ENCODE peak calls at places on chromosomes 7 and 10, in four cellular contexts. One of them, this sample, is unnamed.

GRCh38 chr10:34045571-34046190 is 711.2 kb upstream of the NRP1 start:
- DNase-seq in IMR-90: peak
- DNase-seq in psoas muscle: no peak
- DNase-seq in CD8-positive, alpha-beta memory T cell: no peak
- DNase-seq in this sample: no peak

GRCh38 chr7:100803398-100804161 is 23.7 kb downstream of the EPHB4 start:
- DNase-seq in IMR-90: peak
- DNase-seq in psoas muscle: peak
- DNase-seq in CD8-positive, alpha-beta memory T cell: no peak
- DNase-seq in this sample: peak

GRCh38 chr10:104688251-104688650 is 47.2 kb downstream of the SORCS3 start:
- DNase-seq in IMR-90: no peak
- DNase-seq in psoas muscle: no peak
- DNase-seq in CD8-positive, alpha-beta memory T cell: no peak
- DNase-seq in this sample: no peak

GRCh38 chr10:95422196-95422595 is 131.4 kb upstream of the PDLIM1 start:
- DNase-seq in IMR-90: no peak
- DNase-seq in psoas muscle: no peak
- DNase-seq in CD8-positive, alpha-beta memory T cell: no peak
- DNase-seq in this sample: no peak

GRCh38 chr7:74514131-74514591 is 60.5 kb downstream of the GTF2IRD1 start:
- DNase-seq in IMR-90: no peak
- DNase-seq in psoas muscle: peak
- DNase-seq in CD8-positive, alpha-beta memory T cell: no peak
- DNase-seq in this sample: no peak

GRCh38 chr7:27102578-27103442 is at the start of gene HOXA2:
- DNase-seq in IMR-90: peak
- DNase-seq in psoas muscle: no peak
- DNase-seq in CD8-positive, alpha-beta memory T cell: no peak
- DNase-seq in this sample: no peak

GRCh38 chr10:112687647-112688046 is 240.6 kb downstream of the VTI1A start:
- DNase-seq in IMR-90: peak
- DNase-seq in psoas muscle: no peak
- DNase-seq in CD8-positive, alpha-beta memory T cell: no peak
- DNase-seq in this sample: no peak

GRCh38 chr7:108037748-108038147 is 34.8 kb upstream of the LAMB1 start:
- DNase-seq in IMR-90: no peak
- DNase-seq in psoas muscle: no peak
- DNase-seq in CD8-positive, alpha-beta memory T cell: no peak
- DNase-seq in this sample: no peak

GRCh38 chr10:125000366-125001312 is 58.7 kb downstream of the ZRANB1 start:
- DNase-seq in IMR-90: peak
- DNase-seq in psoas muscle: no peak
- DNase-seq in CD8-positive, alpha-beta memory T cell: no peak
- DNase-seq in this sample: no peak

GRCh38 chr7:27198138-27198841 is 1.6 kb downstream of the HOXA13 start:
- DNase-seq in IMR-90: no peak
- DNase-seq in psoas muscle: peak
- DNase-seq in CD8-positive, alpha-beta memory T cell: no peak
- DNase-seq in this sample: no peak

GRCh38 chr10:123995461-123996131 is 97.8 kb downstream of the CHST15 start:
- DNase-seq in IMR-90: peak
- DNase-seq in psoas muscle: peak
- DNase-seq in CD8-positive, alpha-beta memory T cell: no peak
- DNase-seq in this sample: peak

GRCh38 chr7:158078161-158078910 is 509.3 kb downstream of the PTPRN2 start:
- DNase-seq in IMR-90: no peak
- DNase-seq in psoas muscle: no peak
- DNase-seq in CD8-positive, alpha-beta memory T cell: no peak
- DNase-seq in this sample: no peak

GRCh38 chr7:106071356-106071998 is 40.6 kb downstream of the SYPL1 start:
- DNase-seq in IMR-90: no peak
- DNase-seq in psoas muscle: no peak
- DNase-seq in CD8-positive, alpha-beta memory T cell: peak
- DNase-seq in this sample: no peak

GRCh38 chr7:40220421-40220911 is 85.7 kb downstream of the SUGCT start:
- DNase-seq in IMR-90: peak
- DNase-seq in psoas muscle: no peak
- DNase-seq in CD8-positive, alpha-beta memory T cell: no peak
- DNase-seq in this sample: no peak

GRCh38 chr10:4344544-4344994 is 481.4 kb upstream of the AKR1E2 start:
- DNase-seq in IMR-90: peak
- DNase-seq in psoas muscle: peak
- DNase-seq in CD8-positive, alpha-beta memory T cell: no peak
- DNase-seq in this sample: peak

GRCh38 chr10:132911712-132912097 is 30.7 kb downstream of the CFAP46 start:
- DNase-seq in IMR-90: no peak
- DNase-seq in psoas muscle: no peak
- DNase-seq in CD8-positive, alpha-beta memory T cell: no peak
- DNase-seq in this sample: no peak

GRCh38 chr10:6729967-6730366 is 149.9 kb upstream of the PRKCQ start:
- DNase-seq in IMR-90: peak
- DNase-seq in psoas muscle: no peak
- DNase-seq in CD8-positive, alpha-beta memory T cell: no peak
- DNase-seq in this sample: no peak
- H3K27ac ChIP-seq in IMR-90: no peak
- H3K27ac ChIP-seq in psoas muscle: no peak
- H3K27ac ChIP-seq in CD8-positive, alpha-beta memory T cell: no peak
- H3K27ac ChIP-seq in this sample: no peak

GRCh38 chr10:127983701-127984100 is 76.8 kb downstream of the PTPRE start:
- DNase-seq in IMR-90: no peak
- DNase-seq in psoas muscle: no peak
- DNase-seq in CD8-positive, alpha-beta memory T cell: no peak
- DNase-seq in this sample: no peak
- H3K4me3 ChIP-seq in IMR-90: no peak
- H3K4me3 ChIP-seq in psoas muscle: no peak
- H3K4me3 ChIP-seq in CD8-positive, alpha-beta memory T cell: no peak
- H3K4me3 ChIP-seq in this sample: no peak

GRCh38 chr7:2775376-2775775 is 68.7 kb downstream of the GNA12 start:
- DNase-seq in IMR-90: no peak
- DNase-seq in psoas muscle: no peak
- DNase-seq in CD8-positive, alpha-beta memory T cell: no peak
- DNase-seq in this sample: no peak
- H3K27ac ChIP-seq in IMR-90: no peak
- H3K27ac ChIP-seq in psoas muscle: no peak
- H3K27ac ChIP-seq in CD8-positive, alpha-beta memory T cell: no peak
- H3K27ac ChIP-seq in this sample: no peak

DNA sequence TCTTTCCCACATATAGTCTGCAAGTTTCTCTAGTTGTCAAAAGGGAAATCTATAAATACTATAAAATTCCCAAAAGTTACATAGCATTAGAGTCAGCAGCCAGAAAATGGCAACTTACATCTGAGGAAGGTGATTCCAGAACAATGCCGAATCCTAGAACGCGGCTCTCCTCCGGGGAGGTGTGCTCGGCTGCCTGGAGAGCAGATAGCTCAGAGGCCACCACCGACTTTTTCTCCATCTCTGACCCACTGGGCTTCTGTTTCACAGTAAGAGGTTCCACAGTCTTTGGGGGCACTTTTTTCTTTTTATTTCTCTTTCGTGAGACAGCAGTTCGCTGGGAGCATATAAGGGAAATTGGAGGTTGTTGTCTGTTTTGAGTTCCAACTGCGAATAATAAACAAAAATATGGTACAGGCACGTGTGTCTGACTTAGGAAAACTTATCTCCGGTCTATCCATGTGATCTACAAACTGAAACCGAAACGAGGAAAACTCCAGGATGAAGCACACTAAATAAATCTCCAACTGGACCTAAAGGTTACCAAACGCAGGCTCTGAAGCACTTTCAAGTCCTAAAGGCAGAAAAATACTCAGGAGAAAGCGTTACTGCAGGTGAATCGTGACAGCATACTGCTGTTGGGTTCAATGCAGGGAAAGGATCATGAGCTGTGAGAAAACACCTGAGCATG is 36.2 kb downstream of the BEND7 start:
- DNase-seq in IMR-90: no peak
- DNase-seq in psoas muscle: no peak
- DNase-seq in CD8-positive, alpha-beta memory T cell: no peak
- DNase-seq in this sample: no peak
- H3K4me3 ChIP-seq in IMR-90: no peak
- H3K4me3 ChIP-seq in psoas muscle: peak
- H3K4me3 ChIP-seq in CD8-positive, alpha-beta memory T cell: no peak
- H3K4me3 ChIP-seq in this sample: no peak

DNA sequence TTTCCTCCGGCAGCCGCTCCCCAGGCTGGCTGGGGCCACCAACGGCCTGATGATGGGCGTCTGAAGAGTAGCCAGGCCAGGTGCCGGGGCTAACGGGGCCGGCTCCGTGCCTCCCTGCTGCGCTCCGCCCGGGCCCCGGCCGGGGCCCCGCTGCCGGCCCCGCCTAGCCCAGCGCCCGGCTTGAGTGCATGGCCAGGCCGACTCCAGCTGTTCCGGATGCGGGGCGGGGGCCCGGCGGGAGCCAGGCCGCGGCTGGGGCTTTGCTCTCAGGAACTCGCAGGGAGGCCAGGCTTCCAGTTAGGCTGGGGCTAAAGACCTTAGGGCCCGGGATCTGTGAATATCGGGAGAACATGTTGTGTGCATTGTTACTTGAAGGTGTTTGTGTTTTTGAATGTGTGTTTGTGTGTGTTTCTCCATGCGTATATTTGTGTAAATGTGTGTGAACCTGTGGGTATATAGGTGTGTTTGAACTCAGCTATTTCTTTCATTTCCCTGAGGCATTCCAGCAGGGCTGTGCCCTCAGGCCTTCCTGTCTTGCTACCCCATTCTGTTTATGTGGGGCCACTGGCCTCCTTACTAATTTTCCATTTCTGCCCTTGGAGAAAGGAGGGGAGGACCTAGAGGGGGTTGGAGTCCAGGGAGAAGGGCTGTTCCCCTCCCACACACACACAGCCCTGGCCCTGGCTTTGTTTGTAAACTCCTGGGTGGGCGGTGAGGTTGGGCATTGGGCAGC is 1.1 kb upstream of the LBX1 start:
- DNase-seq in IMR-90: no peak
- DNase-seq in psoas muscle: peak
- DNase-seq in CD8-positive, alpha-beta memory T cell: no peak
- DNase-seq in this sample: no peak
- H3K27ac ChIP-seq in IMR-90: no peak
- H3K27ac ChIP-seq in psoas muscle: peak
- H3K27ac ChIP-seq in CD8-positive, alpha-beta memory T cell: no peak
- H3K27ac ChIP-seq in this sample: no peak

DNA sequence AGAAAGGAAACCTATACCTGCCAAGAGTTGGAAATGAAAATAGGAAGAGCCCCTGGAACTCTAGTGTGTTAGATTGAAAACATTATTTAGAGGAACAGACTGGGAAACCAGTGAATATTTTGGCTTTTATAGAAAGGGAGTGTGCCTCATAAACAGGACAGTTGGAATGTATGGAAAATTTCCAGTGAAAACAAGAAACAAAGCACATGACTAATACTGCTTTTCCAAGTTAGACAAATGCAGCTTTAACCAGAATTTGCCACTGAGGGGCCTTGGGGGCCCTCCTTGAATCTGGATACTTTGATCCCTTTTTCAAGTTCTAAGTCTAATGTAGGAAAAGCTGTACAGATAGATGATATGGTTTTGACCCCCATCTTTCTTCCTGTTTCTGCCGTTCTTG is 21.2 kb downstream of the ITGB8 start:
- DNase-seq in IMR-90: peak
- DNase-seq in psoas muscle: no peak
- DNase-seq in CD8-positive, alpha-beta memory T cell: no peak
- DNase-seq in this sample: no peak
- H3K4me3 ChIP-seq in IMR-90: no peak
- H3K4me3 ChIP-seq in psoas muscle: no peak
- H3K4me3 ChIP-seq in CD8-positive, alpha-beta memory T cell: no peak
- H3K4me3 ChIP-seq in this sample: no peak

DNA sequence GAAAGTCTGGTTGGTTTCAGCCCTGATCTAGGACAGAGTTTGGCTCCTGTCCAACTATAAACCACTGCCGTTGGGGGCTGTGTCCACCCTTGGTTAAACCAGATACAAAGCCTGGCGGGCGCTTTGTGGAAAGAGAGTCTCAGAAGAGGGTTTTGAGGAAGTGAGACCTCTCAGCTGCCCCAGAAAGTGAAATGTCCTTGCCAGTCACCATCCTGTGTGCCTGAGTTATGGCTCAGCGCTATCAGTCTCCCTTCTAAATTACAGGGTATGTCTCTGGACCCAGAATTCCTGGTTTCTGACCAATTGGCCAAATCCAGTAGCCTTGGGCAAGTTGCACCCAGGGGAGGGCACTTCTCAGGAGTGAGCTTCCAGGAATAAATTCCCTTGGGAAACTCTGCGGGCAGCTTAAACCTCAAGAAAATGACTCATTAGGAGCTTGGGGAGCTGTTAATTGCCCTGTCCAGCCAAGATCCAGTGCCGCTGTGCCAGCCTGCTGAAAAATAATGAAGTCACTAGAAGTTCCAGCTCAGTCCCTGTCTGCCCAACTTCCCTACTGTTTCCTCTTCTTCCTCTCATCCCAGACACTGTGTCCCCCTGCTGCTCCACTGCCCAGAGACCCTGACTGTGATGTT is 66.7 kb upstream of the PDZD8 start:
- DNase-seq in IMR-90: no peak
- DNase-seq in psoas muscle: no peak
- DNase-seq in CD8-positive, alpha-beta memory T cell: no peak
- DNase-seq in this sample: no peak
- H3K27ac ChIP-seq in IMR-90: no peak
- H3K27ac ChIP-seq in psoas muscle: no peak
- H3K27ac ChIP-seq in CD8-positive, alpha-beta memory T cell: no peak
- H3K27ac ChIP-seq in this sample: no peak

GRCh38 chr7:155796381-155797261 is 15.6 kb downstream of the SHH start:
- DNase-seq in IMR-90: no peak
- DNase-seq in psoas muscle: peak
- DNase-seq in CD8-positive, alpha-beta memory T cell: peak
- DNase-seq in this sample: no peak
- H3K4me3 ChIP-seq in IMR-90: no peak
- H3K4me3 ChIP-seq in psoas muscle: no peak
- H3K4me3 ChIP-seq in CD8-positive, alpha-beta memory T cell: no peak
- H3K4me3 ChIP-seq in this sample: peak

GRCh38 chr7:151659219-151659618 is 139.5 kb upstream of the RHEB start:
- DNase-seq in IMR-90: no peak
- DNase-seq in psoas muscle: no peak
- DNase-seq in CD8-positive, alpha-beta memory T cell: no peak
- DNase-seq in this sample: no peak

GRCh38 chr7:151657173-151657572 is 137.5 kb upstream of the RHEB start:
- DNase-seq in IMR-90: no peak
- DNase-seq in psoas muscle: no peak
- DNase-seq in CD8-positive, alpha-beta memory T cell: no peak
- DNase-seq in this sample: no peak

GRCh38 chr7:151661556-151661955 is 141.9 kb upstream of the RHEB start:
- DNase-seq in IMR-90: no peak
- DNase-seq in psoas muscle: no peak
- DNase-seq in CD8-positive, alpha-beta memory T cell: no peak
- DNase-seq in this sample: no peak

GRCh38 chr7:151660141-151660540 is 140.4 kb upstream of the RHEB start:
- DNase-seq in IMR-90: peak
- DNase-seq in psoas muscle: no peak
- DNase-seq in CD8-positive, alpha-beta memory T cell: no peak
- DNase-seq in this sample: no peak

DNA sequence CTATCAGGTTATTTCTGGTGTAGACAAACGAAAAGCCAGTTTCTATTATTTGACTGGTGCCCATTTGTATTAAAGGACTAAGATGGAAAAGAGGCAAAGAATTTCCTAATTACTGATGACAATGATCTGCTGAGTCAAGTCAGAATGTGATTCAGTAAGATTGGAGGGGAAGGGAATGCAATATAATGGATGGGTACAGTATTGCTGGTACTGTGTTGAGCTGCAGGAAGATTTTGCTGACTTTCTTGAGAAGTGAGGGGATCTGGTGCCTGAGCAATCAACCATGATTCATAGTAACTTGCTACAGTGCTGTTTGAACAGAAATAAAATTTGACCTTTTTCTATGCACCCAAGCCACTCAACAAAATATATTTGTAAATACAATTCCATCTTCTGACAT is 139.1 kb upstream of the RHEB start:
- DNase-seq in IMR-90: peak
- DNase-seq in psoas muscle: no peak
- DNase-seq in CD8-positive, alpha-beta memory T cell: no peak
- DNase-seq in this sample: no peak
- H3K27ac ChIP-seq in IMR-90: no peak
- H3K27ac ChIP-seq in psoas muscle: no peak
- H3K27ac ChIP-seq in CD8-positive, alpha-beta memory T cell: no peak
- H3K27ac ChIP-seq in this sample: no peak

GRCh38 chr7:103439661-103440060 is 6.3 kb downstream of the SLC26A5 start:
- DNase-seq in IMR-90: no peak
- DNase-seq in psoas muscle: no peak
- DNase-seq in CD8-positive, alpha-beta memory T cell: no peak
- DNase-seq in this sample: no peak
- H3K4me3 ChIP-seq in IMR-90: no peak
- H3K4me3 ChIP-seq in psoas muscle: no peak
- H3K4me3 ChIP-seq in CD8-positive, alpha-beta memory T cell: no peak
- H3K4me3 ChIP-seq in this sample: no peak